ENCODE peak calls at places on chromosomes 13 and 19, in nine cellular contexts. One of them, this sample, is unnamed.

GRCh38 chr19:58330458-58330857 is 3.7 kb downstream of the ZSCAN22 start:
- DNase-seq in GM23338: peak
- DNase-seq in MM.1S: no peak
- DNase-seq in hepatocyte: peak
- DNase-seq in OCI-LY7: no peak
- DNase-seq in neural progenitor cell: no peak
- DNase-seq in PC-3: peak
- DNase-seq in HCT116: no peak
- DNase-seq in SK-N-SH: no peak
- DNase-seq in this sample: peak

GRCh38 chr13:109144693-109145437 is 515.5 kb downstream of the MYO16 start:
- DNase-seq in GM23338: no peak
- DNase-seq in MM.1S: no peak
- DNase-seq in hepatocyte: no peak
- DNase-seq in OCI-LY7: no peak
- DNase-seq in neural progenitor cell: no peak
- DNase-seq in PC-3: no peak
- DNase-seq in HCT116: no peak
- DNase-seq in SK-N-SH: no peak
- DNase-seq in this sample: peak

GRCh38 chr13:110850840-110851239 is 64.0 kb downstream of the ANKRD10 start:
- DNase-seq in GM23338: no peak
- DNase-seq in MM.1S: no peak
- DNase-seq in hepatocyte: no peak
- DNase-seq in OCI-LY7: no peak
- DNase-seq in neural progenitor cell: no peak
- DNase-seq in PC-3: no peak
- DNase-seq in HCT116: no peak
- DNase-seq in SK-N-SH: no peak
- DNase-seq in this sample: no peak

GRCh38 chr19:8457209-8457608 is 12.4 kb downstream of the HNRNPM start:
- DNase-seq in GM23338: no peak
- DNase-seq in MM.1S: no peak
- DNase-seq in hepatocyte: no peak
- DNase-seq in OCI-LY7: no peak
- DNase-seq in neural progenitor cell: no peak
- DNase-seq in PC-3: no peak
- DNase-seq in HCT116: no peak
- DNase-seq in SK-N-SH: no peak
- DNase-seq in this sample: no peak

GRCh38 chr19:35704218-35704617 is at the start of gene ZBTB32:
- DNase-seq in GM23338: peak
- DNase-seq in MM.1S: no peak
- DNase-seq in hepatocyte: no peak
- DNase-seq in OCI-LY7: no peak
- DNase-seq in neural progenitor cell: peak
- DNase-seq in PC-3: no peak
- DNase-seq in HCT116: no peak
- DNase-seq in SK-N-SH: peak
- DNase-seq in this sample: peak

GRCh38 chr19:31347828-31348314 is 1.4 kb downstream of the TSHZ3 start:
- DNase-seq in GM23338: no peak
- DNase-seq in MM.1S: no peak
- DNase-seq in hepatocyte: no peak
- DNase-seq in OCI-LY7: no peak
- DNase-seq in neural progenitor cell: no peak
- DNase-seq in PC-3: no peak
- DNase-seq in HCT116: no peak
- DNase-seq in SK-N-SH: no peak
- DNase-seq in this sample: peak

GRCh38 chr13:89401209-89401810 is 1730.1 kb downstream of the SLITRK5 start:
- DNase-seq in GM23338: peak
- DNase-seq in MM.1S: no peak
- DNase-seq in hepatocyte: peak
- DNase-seq in OCI-LY7: no peak
- DNase-seq in neural progenitor cell: no peak
- DNase-seq in PC-3: peak
- DNase-seq in HCT116: no peak
- DNase-seq in SK-N-SH: no peak
- DNase-seq in this sample: peak

GRCh38 chr13:62793850-62794249 is 1378.2 kb upstream of the PCDH20 start:
- DNase-seq in GM23338: no peak
- DNase-seq in MM.1S: no peak
- DNase-seq in hepatocyte: no peak
- DNase-seq in OCI-LY7: no peak
- DNase-seq in neural progenitor cell: no peak
- DNase-seq in PC-3: no peak
- DNase-seq in HCT116: no peak
- DNase-seq in SK-N-SH: no peak
- DNase-seq in this sample: no peak

GRCh38 chr13:47252627-47253026 is 355.8 kb upstream of the HTR2A start:
- DNase-seq in GM23338: no peak
- DNase-seq in MM.1S: no peak
- DNase-seq in hepatocyte: no peak
- DNase-seq in OCI-LY7: no peak
- DNase-seq in neural progenitor cell: no peak
- DNase-seq in PC-3: no peak
- DNase-seq in HCT116: no peak
- DNase-seq in SK-N-SH: no peak
- DNase-seq in this sample: peak

GRCh38 chr19:40803857-40804782 is 5.1 kb downstream of the EGLN2 start:
- DNase-seq in GM23338: peak
- DNase-seq in MM.1S: peak
- DNase-seq in hepatocyte: no peak
- DNase-seq in OCI-LY7: peak
- DNase-seq in neural progenitor cell: no peak
- DNase-seq in PC-3: peak
- DNase-seq in HCT116: no peak
- DNase-seq in SK-N-SH: no peak
- DNase-seq in this sample: no peak

GRCh38 chr13:41244555-41244954 is 18.8 kb downstream of the MTRF1 start:
- DNase-seq in GM23338: peak
- DNase-seq in MM.1S: no peak
- DNase-seq in hepatocyte: no peak
- DNase-seq in OCI-LY7: no peak
- DNase-seq in neural progenitor cell: no peak
- DNase-seq in PC-3: no peak
- DNase-seq in HCT116: no peak
- DNase-seq in SK-N-SH: no peak
- DNase-seq in this sample: peak

GRCh38 chr13:35714588-35714987 is 238.1 kb upstream of the MAB21L1 start:
- DNase-seq in GM23338: no peak
- DNase-seq in MM.1S: no peak
- DNase-seq in hepatocyte: no peak
- DNase-seq in OCI-LY7: no peak
- DNase-seq in neural progenitor cell: peak
- DNase-seq in PC-3: no peak
- DNase-seq in HCT116: no peak
- DNase-seq in SK-N-SH: peak
- DNase-seq in this sample: no peak

GRCh38 chr13:31207630-31208549 is 8.1 kb downstream of the B3GLCT start:
- DNase-seq in GM23338: no peak
- DNase-seq in MM.1S: no peak
- DNase-seq in hepatocyte: peak
- DNase-seq in OCI-LY7: no peak
- DNase-seq in neural progenitor cell: peak
- DNase-seq in PC-3: no peak
- DNase-seq in HCT116: no peak
- DNase-seq in SK-N-SH: no peak
- DNase-seq in this sample: peak

GRCh38 chr13:78589206-78589605 is 14.1 kb downstream of the POU4F1 start:
- DNase-seq in GM23338: peak
- DNase-seq in MM.1S: peak
- DNase-seq in hepatocyte: peak
- DNase-seq in OCI-LY7: peak
- DNase-seq in neural progenitor cell: peak
- DNase-seq in PC-3: peak
- DNase-seq in HCT116: no peak
- DNase-seq in SK-N-SH: no peak
- DNase-seq in this sample: peak

DNA sequence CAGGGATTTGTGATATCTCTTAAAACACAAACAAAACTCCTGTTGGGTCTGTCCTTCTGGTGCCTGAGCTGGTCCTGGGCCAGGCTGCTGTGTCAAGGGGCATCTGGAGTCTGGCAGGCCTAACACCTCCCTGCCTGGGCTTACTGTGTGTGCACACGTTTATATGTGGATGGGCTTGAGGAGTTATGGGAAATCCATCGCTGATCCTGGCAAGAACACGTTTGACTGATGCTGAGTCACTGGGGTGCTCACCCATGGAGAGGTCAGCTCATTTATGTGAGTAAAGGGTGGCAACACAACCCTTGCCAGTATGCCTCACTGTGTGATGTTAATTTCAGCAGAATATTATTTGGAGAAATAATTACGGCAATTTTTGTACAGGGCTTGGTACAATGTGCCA is 44.5 kb upstream of the PCDH8 start:
- DNase-seq in GM23338: no peak
- DNase-seq in MM.1S: no peak
- DNase-seq in hepatocyte: no peak
- DNase-seq in OCI-LY7: no peak
- DNase-seq in neural progenitor cell: no peak
- DNase-seq in PC-3: peak
- DNase-seq in HCT116: no peak
- DNase-seq in SK-N-SH: no peak
- DNase-seq in this sample: no peak
- H3K27ac ChIP-seq in GM23338: no peak
- H3K27ac ChIP-seq in MM.1S: no peak
- H3K27ac ChIP-seq in hepatocyte: no peak
- H3K27ac ChIP-seq in OCI-LY7: no peak
- H3K27ac ChIP-seq in neural progenitor cell: no peak
- H3K27ac ChIP-seq in PC-3: no peak
- H3K27ac ChIP-seq in HCT116: no peak
- H3K27ac ChIP-seq in SK-N-SH: no peak
- H3K27ac ChIP-seq in this sample: no peak

DNA sequence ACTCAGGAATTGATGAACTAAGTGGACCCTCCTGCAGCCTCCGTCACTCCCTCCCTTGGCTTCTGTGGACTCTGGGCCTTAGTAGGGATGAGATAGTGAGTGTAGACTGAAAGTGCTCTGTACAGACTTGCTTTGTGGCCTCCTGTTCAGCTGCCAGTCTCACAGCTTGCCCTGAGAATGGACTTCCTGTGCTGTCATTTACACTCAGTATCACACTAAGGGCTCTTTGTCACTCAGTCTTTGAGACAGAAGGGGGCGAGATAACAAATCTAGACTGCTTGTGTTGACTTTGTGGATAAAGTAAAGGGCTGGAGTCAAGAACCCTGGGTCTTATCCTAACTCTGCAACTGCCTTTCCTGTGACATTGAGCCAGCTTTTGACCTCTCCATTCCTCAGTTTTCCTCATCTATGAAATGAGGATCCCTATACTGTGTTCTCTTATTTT is 21.0 kb upstream of the SPRY2 start:
- DNase-seq in GM23338: peak
- DNase-seq in MM.1S: peak
- DNase-seq in hepatocyte: peak
- DNase-seq in OCI-LY7: peak
- DNase-seq in neural progenitor cell: peak
- DNase-seq in PC-3: peak
- DNase-seq in HCT116: no peak
- DNase-seq in SK-N-SH: no peak
- DNase-seq in this sample: no peak
- TF ChIP-seq EZH2phosphoT487 in GM23338: no peak
- TF ChIP-seq EZH2phosphoT487 in MM.1S: no peak
- TF ChIP-seq EZH2phosphoT487 in hepatocyte: no peak
- TF ChIP-seq EZH2phosphoT487 in OCI-LY7: no peak
- TF ChIP-seq EZH2phosphoT487 in neural progenitor cell: peak
- TF ChIP-seq EZH2phosphoT487 in PC-3: no peak
- TF ChIP-seq EZH2phosphoT487 in HCT116: no peak
- TF ChIP-seq EZH2phosphoT487 in SK-N-SH: no peak
- TF ChIP-seq EZH2phosphoT487 in this sample: no peak

DNA sequence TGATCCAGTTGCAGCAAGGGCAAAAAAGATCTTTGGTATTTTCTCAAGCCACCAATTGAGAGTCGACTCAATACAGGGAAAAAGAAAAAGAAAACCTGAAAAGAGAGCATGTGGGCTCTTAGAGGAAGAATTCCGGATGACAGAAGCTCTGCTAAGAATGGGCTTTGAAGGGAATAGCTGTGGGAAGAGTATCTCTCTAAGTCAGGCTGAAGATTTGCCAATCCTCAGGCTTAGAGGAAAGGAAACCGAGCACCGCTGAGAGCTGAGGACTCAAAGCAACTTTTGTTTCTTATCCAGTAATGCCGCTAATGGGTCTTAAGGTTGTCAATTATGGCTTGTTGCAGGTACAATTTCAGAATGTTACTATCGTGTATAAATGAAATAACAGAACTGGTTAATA is 166.4 kb downstream of the EFNB2 start:
- DNase-seq in GM23338: no peak
- DNase-seq in MM.1S: no peak
- DNase-seq in hepatocyte: no peak
- DNase-seq in OCI-LY7: no peak
- DNase-seq in neural progenitor cell: peak
- DNase-seq in PC-3: no peak
- DNase-seq in HCT116: no peak
- DNase-seq in SK-N-SH: no peak
- DNase-seq in this sample: no peak
- H3K27ac ChIP-seq in GM23338: no peak
- H3K27ac ChIP-seq in MM.1S: no peak
- H3K27ac ChIP-seq in hepatocyte: no peak
- H3K27ac ChIP-seq in OCI-LY7: no peak
- H3K27ac ChIP-seq in neural progenitor cell: peak
- H3K27ac ChIP-seq in PC-3: no peak
- H3K27ac ChIP-seq in HCT116: no peak
- H3K27ac ChIP-seq in SK-N-SH: no peak
- H3K27ac ChIP-seq in this sample: no peak

DNA sequence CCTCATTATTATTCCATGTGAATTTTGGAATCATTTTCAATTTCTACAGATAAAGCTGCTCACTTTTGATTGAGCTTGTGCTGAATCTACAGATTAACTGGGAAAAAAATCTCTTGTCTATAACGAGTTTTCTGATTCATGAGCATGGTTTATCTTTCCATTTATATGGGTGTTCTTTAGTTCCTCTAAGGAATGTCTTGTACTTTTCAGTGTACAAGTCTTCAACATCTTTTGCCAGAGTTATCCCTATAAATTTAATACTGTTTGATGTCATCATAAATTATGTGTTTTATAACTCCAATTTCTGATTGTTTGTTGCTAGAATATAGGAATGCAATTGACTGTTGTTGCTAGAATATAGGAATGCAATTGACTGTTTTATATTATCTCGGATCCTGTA is 533.8 kb downstream of the OLFM4 start:
- DNase-seq in GM23338: no peak
- DNase-seq in MM.1S: no peak
- DNase-seq in hepatocyte: no peak
- DNase-seq in OCI-LY7: no peak
- DNase-seq in neural progenitor cell: no peak
- DNase-seq in PC-3: no peak
- DNase-seq in HCT116: no peak
- DNase-seq in SK-N-SH: no peak
- DNase-seq in this sample: no peak
- TF ChIP-seq EZH2phosphoT487 in GM23338: no peak
- TF ChIP-seq EZH2phosphoT487 in MM.1S: no peak
- TF ChIP-seq EZH2phosphoT487 in hepatocyte: no peak
- TF ChIP-seq EZH2phosphoT487 in OCI-LY7: no peak
- TF ChIP-seq EZH2phosphoT487 in neural progenitor cell: no peak
- TF ChIP-seq EZH2phosphoT487 in PC-3: no peak
- TF ChIP-seq EZH2phosphoT487 in HCT116: no peak
- TF ChIP-seq EZH2phosphoT487 in SK-N-SH: no peak
- TF ChIP-seq EZH2phosphoT487 in this sample: no peak

GRCh38 chr13:37510441-37510840 is 88.1 kb downstream of the POSTN start:
- DNase-seq in GM23338: no peak
- DNase-seq in MM.1S: no peak
- DNase-seq in hepatocyte: no peak
- DNase-seq in OCI-LY7: no peak
- DNase-seq in neural progenitor cell: no peak
- DNase-seq in PC-3: no peak
- DNase-seq in HCT116: no peak
- DNase-seq in SK-N-SH: no peak
- DNase-seq in this sample: no peak
- H3K27ac ChIP-seq in GM23338: no peak
- H3K27ac ChIP-seq in MM.1S: no peak
- H3K27ac ChIP-seq in hepatocyte: no peak
- H3K27ac ChIP-seq in OCI-LY7: no peak
- H3K27ac ChIP-seq in neural progenitor cell: no peak
- H3K27ac ChIP-seq in PC-3: no peak
- H3K27ac ChIP-seq in HCT116: no peak
- H3K27ac ChIP-seq in SK-N-SH: no peak
- H3K27ac ChIP-seq in this sample: no peak

This sample was measured in GM23248.